ENCODE peak calls at places on chromosomes 2 and 18, in eight cellular contexts. D is PC-3, R is GM23248, I is SK-N-SH, N is GM23338, C is OCI-LY7, Q is MM.1S, O is neural progenitor cell. E is an unnamed sample.
A peak's percentile ranks its signal among the peaks of the same experiment; 100 is the strongest.

GRCh38 chr2:240593026-240593702 is 6.6 kb downstream of the CAPN10 start:
- DNase-seq in D (no peak), R (no peak), I (no peak), N (no peak), C (no peak), Q (no peak), O (no peak), E (no peak)

GRCh38 chr2:5064687-5065086 is 627.5 kb upstream of the SOX11 start:
- DNase-seq in D (no peak), R (no peak), I (no peak), N (peak; percentile 38), C (no peak), Q (no peak), O (no peak), E (no peak)

GRCh38 chr2:47321006-47321405 is 82.0 kb upstream of the MSH2 start:
- DNase-seq in D (no peak), R (no peak), I (no peak), N (no peak), C (no peak), Q (peak; percentile 81), O (no peak), E (no peak)

GRCh38 chr18:78087338-78087737 is 837.7 kb downstream of the GALR1 start:
- DNase-seq in D (no peak), R (no peak), I (no peak), N (no peak), C (no peak), Q (no peak), O (no peak), E (no peak)

GRCh38 chr2:55111570-55112228 is 61.4 kb upstream of the RTN4 start:
- DNase-seq in D (peak; percentile 89), R (peak; percentile 97), I (no peak), N (peak; percentile 39), C (no peak), Q (no peak), O (no peak), E (peak; percentile 80)

GRCh38 chr18:8659609-8660242 is 45.6 kb upstream of the MTCL1 start:
- DNase-seq in D (no peak), R (no peak), I (no peak), N (no peak), C (no peak), Q (no peak), O (no peak), E (no peak)

GRCh38 chr2:226865273-226865672 is 29.4 kb downstream of the RHBDD1 start:
- DNase-seq in D (no peak), R (no peak), I (no peak), N (no peak), C (no peak), Q (no peak), O (no peak), E (no peak)

GRCh38 chr18:62928316-62928715 is 213.0 kb downstream of the PHLPP1 start:
- DNase-seq in D (no peak), R (peak; percentile 23), I (no peak), N (no peak), C (no peak), Q (no peak), O (no peak), E (no peak)

GRCh38 chr2:240586919-240587800 is 626 bp downstream of the CAPN10 start:
- DNase-seq in D (peak; percentile 51), R (peak; percentile 61), I (peak; percentile 65), N (peak; percentile 77), C (peak; percentile 64), Q (peak; percentile 80), O (peak; percentile 82), E (peak; percentile 68)

GRCh38 chr2:25043241-25043867 is 1.5 kb downstream of the EFR3B start:
- DNase-seq in D (peak; percentile 69), R (peak; percentile 95), I (peak; percentile 48), N (peak; percentile 55), C (no peak), Q (no peak), O (peak; percentile 68), E (peak; percentile 61)

GRCh38 chr2:46385786-46386577 is 88.8 kb downstream of the EPAS1 start:
- DNase-seq in D (peak; percentile 94), R (peak; percentile 84), I (no peak), N (no peak), C (no peak), Q (no peak), O (no peak), E (no peak)

GRCh38 chr2:16481342-16481741 is 184.3 kb downstream of the CYRIA start:
- DNase-seq in D (no peak), R (no peak), I (no peak), N (no peak), C (no peak), Q (no peak), O (no peak), E (no peak)

GRCh38 chr18:35386600-35387366 is 9.6 kb upstream of the ZNF396 start:
- DNase-seq in D (peak; percentile 66), R (peak; percentile 86), I (peak; percentile 68), N (peak; percentile 95), C (peak; percentile 71), Q (peak; percentile 63), O (peak; percentile 90), E (peak; percentile 91)

GRCh38 chr2:241201445-241202267 is 13.2 kb downstream of the ANO7 start:
- DNase-seq in D (no peak), R (no peak), I (no peak), N (no peak), C (no peak), Q (no peak), O (no peak), E (no peak)

GRCh38 chr2:11744631-11745394 is 1.6 kb upstream of the LPIN1 start:
- DNase-seq in D (peak; percentile 44), R (peak; percentile 45), I (peak; percentile 71), N (peak; percentile 82), C (peak; percentile 74), Q (peak; percentile 83), O (peak; percentile 75), E (peak; percentile 54)

GRCh38 chr18:39494211-39494896 is 1928.8 kb upstream of the CELF4 start:
- DNase-seq in D (no peak), R (no peak), I (no peak), N (no peak), C (no peak), Q (no peak), O (no peak), E (peak; percentile 14)

GRCh38 chr2:95215018-95215612 is 7.8 kb downstream of the ZNF892 start:
- DNase-seq in D (no peak), R (peak; percentile 13), I (no peak), N (no peak), C (no peak), Q (no peak), O (no peak), E (no peak)

GRCh38 chr2:219287569-219288265 is 8.6 kb downstream of the DNAJB2 start:
- DNase-seq in D (no peak), R (no peak), I (no peak), N (no peak), C (no peak), Q (no peak), O (no peak), E (no peak)

GRCh38 chr2:219290381-219291171 is 11.4 kb downstream of the DNAJB2 start:
- DNase-seq in D (no peak), R (no peak), I (no peak), N (no peak), C (no peak), Q (no peak), O (no peak), E (no peak)

GRCh38 chr2:219289195-219289536 is 10.0 kb downstream of the DNAJB2 start:
- DNase-seq in D (no peak), R (no peak), I (no peak), N (no peak), C (no peak), Q (no peak), O (no peak), E (no peak)

GRCh38 chr2:219291394-219291793 is 12.2 kb downstream of the DNAJB2 start:
- DNase-seq in D (no peak), R (no peak), I (no peak), N (no peak), C (no peak), Q (no peak), O (no peak), E (no peak)

GRCh38 chr2:219289537-219290361 is 10.6 kb downstream of the DNAJB2 start:
- DNase-seq in D (peak; percentile 72), R (peak; percentile 91), I (no peak), N (no peak), C (no peak), Q (no peak), O (no peak), E (peak; percentile 72)
- H3K27ac ChIP-seq in D (no peak overlapping the region), R (peak overlapping the region; percentile 63), I (peak overlapping the region; percentile 9), N (no peak overlapping the region), C (no peak overlapping the region), Q (no peak overlapping the region), O (no peak overlapping the region), E (peak overlapping the region; percentile 29)

DNA sequence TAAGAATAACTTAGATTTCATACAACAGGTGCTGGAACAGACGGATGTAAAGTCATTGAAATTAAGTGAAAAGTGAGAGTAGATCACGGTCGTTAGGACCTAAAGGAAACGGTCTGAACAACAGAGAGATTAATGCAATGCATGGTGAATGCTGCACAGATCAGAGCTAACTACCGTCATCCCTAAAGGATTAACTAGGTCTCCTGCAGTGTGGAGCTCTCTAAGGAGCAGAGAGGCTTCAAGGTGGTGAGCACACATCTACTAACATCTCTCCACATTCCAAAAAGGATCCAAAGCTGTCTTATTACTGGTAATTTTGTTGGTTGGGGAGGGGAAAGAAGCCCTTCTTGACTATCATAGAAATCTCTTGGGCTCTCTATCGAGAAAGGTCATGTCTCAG is 75.3 kb downstream of the CABYR start:
- DNase-seq in D (no peak), R (no peak), I (no peak), N (no peak), C (no peak), Q (no peak), O (peak; percentile 48), E (no peak)
- TF ChIP-seq EZH2phosphoT487 in D (no peak), R (no peak), I (no peak), N (no peak), C (no peak), Q (no peak), O (no peak), E (no peak)

GRCh38 chr18:75209129-75209951 is at the start of gene PTGR3:
- DNase-seq in D (peak; percentile 84), R (peak; percentile 85), I (peak; percentile 93), N (peak; percentile 84), C (peak; percentile 70), Q (peak; percentile 89), O (peak; percentile 87), E (peak; percentile 87)
- H3K4me1 ChIP-seq in D (peaks cover 38% of the 10 kb centered on the region), R (peaks cover 36% of the 10 kb centered on the region), I (peaks cover 19% of the 10 kb centered on the region), N (peaks cover 42% of the 10 kb centered on the region), C (peaks cover 13% of the 10 kb centered on the region), Q (peaks cover 8% of the 10 kb centered on the region), O (peaks cover 36% of the 10 kb centered on the region), E (peaks cover 21% of the 10 kb centered on the region)

GRCh38 chr2:85437488-85438290 is 19.2 kb downstream of the SH2D6 start:
- DNase-seq in D (peak; percentile 36), R (peak; percentile 92), I (peak; percentile 97), N (peak; percentile 79), C (peak; percentile 77), Q (peak; percentile 63), O (peak; percentile 70), E (peak; percentile 93)

GRCh38 chr2:85436836-85437487 is 18.4 kb downstream of the SH2D6 start:
- DNase-seq in D (no peak), R (no peak), I (no peak), N (no peak), C (no peak), Q (no peak), O (no peak), E (no peak)

GRCh38 chr2:85439111-85439477 is 20.6 kb downstream of the SH2D6 start:
- DNase-seq in D (no peak), R (no peak), I (no peak), N (no peak), C (no peak), Q (no peak), O (no peak), E (no peak)

GRCh38 chr2:85439986-85440385 is 21.5 kb downstream of the SH2D6 start:
- DNase-seq in D (no peak), R (no peak), I (no peak), N (no peak), C (no peak), Q (no peak), O (no peak), E (no peak)

GRCh38 chr2:85438291-85439110 is 20.0 kb downstream of the SH2D6 start:
- DNase-seq in D (no peak), R (peak; percentile 55), I (no peak), N (no peak), C (no peak), Q (no peak), O (no peak), E (no peak)
- H3K27ac ChIP-seq in D (no peak overlapping the region), R (peak overlapping the region; percentile 60), I (peak overlapping the region; percentile 90), N (no peak overlapping the region), C (no peak overlapping the region), Q (no peak overlapping the region), O (no peak overlapping the region), E (peak overlapping the region; percentile 99)

E was measured in hepatocyte.